ENCODE peak calls at places on chromosomes 5 and 9, in six cellular contexts. One of them, this sample, is unnamed.

GRCh38 chr9:119609277-119609971 is 240.2 kb upstream of the BRINP1 start:
- DNase-seq in sigmoid colon: no peak
- DNase-seq in gastrocnemius medialis: no peak
- DNase-seq in upper lobe of right lung: no peak
- DNase-seq in lower lobe of right lung: no peak
- DNase-seq in cardiac muscle cell: no peak
- DNase-seq in this sample: no peak

GRCh38 chr9:35042081-35042604 is 30.3 kb downstream of the VCP start:
- DNase-seq in sigmoid colon: no peak
- DNase-seq in gastrocnemius medialis: peak; percentile 70
- DNase-seq in upper lobe of right lung: no peak
- DNase-seq in lower lobe of right lung: no peak
- DNase-seq in cardiac muscle cell: peak; percentile 77
- DNase-seq in this sample: no peak

GRCh38 chr5:172768573-172769323 is 2.2 kb downstream of the DUSP1 start:
- DNase-seq in sigmoid colon: no peak
- DNase-seq in gastrocnemius medialis: no peak
- DNase-seq in upper lobe of right lung: no peak
- DNase-seq in lower lobe of right lung: no peak
- DNase-seq in cardiac muscle cell: peak; percentile 76
- DNase-seq in this sample: no peak

GRCh38 chr5:11903614-11904269 is 504 bp downstream of the CTNND2 start:
- DNase-seq in sigmoid colon: no peak
- DNase-seq in gastrocnemius medialis: no peak
- DNase-seq in upper lobe of right lung: peak; percentile 56
- DNase-seq in lower lobe of right lung: no peak
- DNase-seq in cardiac muscle cell: peak; percentile 3
- DNase-seq in this sample: no peak

GRCh38 chr9:85213650-85214607 is 527.8 kb downstream of the AGTPBP1 start:
- DNase-seq in sigmoid colon: no peak
- DNase-seq in gastrocnemius medialis: no peak
- DNase-seq in upper lobe of right lung: no peak
- DNase-seq in lower lobe of right lung: no peak
- DNase-seq in cardiac muscle cell: no peak
- DNase-seq in this sample: no peak

GRCh38 chr5:149150457-149150856 is 9.2 kb downstream of the ABLIM3 start:
- DNase-seq in sigmoid colon: no peak
- DNase-seq in gastrocnemius medialis: no peak
- DNase-seq in upper lobe of right lung: no peak
- DNase-seq in lower lobe of right lung: no peak
- DNase-seq in cardiac muscle cell: peak; percentile 72
- DNase-seq in this sample: no peak

GRCh38 chr5:151622367-151623097 is 31.4 kb upstream of the FAT2 start:
- DNase-seq in sigmoid colon: no peak
- DNase-seq in gastrocnemius medialis: no peak
- DNase-seq in upper lobe of right lung: no peak
- DNase-seq in lower lobe of right lung: no peak
- DNase-seq in cardiac muscle cell: no peak
- DNase-seq in this sample: no peak

GRCh38 chr9:22379272-22379671 is 67.4 kb upstream of the DMRTA1 start:
- DNase-seq in sigmoid colon: no peak
- DNase-seq in gastrocnemius medialis: no peak
- DNase-seq in upper lobe of right lung: no peak
- DNase-seq in lower lobe of right lung: no peak
- DNase-seq in cardiac muscle cell: no peak
- DNase-seq in this sample: no peak

GRCh38 chr5:98503582-98503981 is 269.9 kb upstream of the RGMB start:
- DNase-seq in sigmoid colon: no peak
- DNase-seq in gastrocnemius medialis: no peak
- DNase-seq in upper lobe of right lung: no peak
- DNase-seq in lower lobe of right lung: no peak
- DNase-seq in cardiac muscle cell: no peak
- DNase-seq in this sample: no peak

GRCh38 chr9:131840220-131840619 is 100.3 kb upstream of the RAPGEF1 start:
- DNase-seq in sigmoid colon: no peak
- DNase-seq in gastrocnemius medialis: no peak
- DNase-seq in upper lobe of right lung: no peak
- DNase-seq in lower lobe of right lung: no peak
- DNase-seq in cardiac muscle cell: no peak
- DNase-seq in this sample: no peak

GRCh38 chr5:31702709-31703108 is 63.8 kb downstream of the PDZD2 start:
- DNase-seq in sigmoid colon: no peak
- DNase-seq in gastrocnemius medialis: no peak
- DNase-seq in upper lobe of right lung: no peak
- DNase-seq in lower lobe of right lung: no peak
- DNase-seq in cardiac muscle cell: no peak
- DNase-seq in this sample: no peak

DNA sequence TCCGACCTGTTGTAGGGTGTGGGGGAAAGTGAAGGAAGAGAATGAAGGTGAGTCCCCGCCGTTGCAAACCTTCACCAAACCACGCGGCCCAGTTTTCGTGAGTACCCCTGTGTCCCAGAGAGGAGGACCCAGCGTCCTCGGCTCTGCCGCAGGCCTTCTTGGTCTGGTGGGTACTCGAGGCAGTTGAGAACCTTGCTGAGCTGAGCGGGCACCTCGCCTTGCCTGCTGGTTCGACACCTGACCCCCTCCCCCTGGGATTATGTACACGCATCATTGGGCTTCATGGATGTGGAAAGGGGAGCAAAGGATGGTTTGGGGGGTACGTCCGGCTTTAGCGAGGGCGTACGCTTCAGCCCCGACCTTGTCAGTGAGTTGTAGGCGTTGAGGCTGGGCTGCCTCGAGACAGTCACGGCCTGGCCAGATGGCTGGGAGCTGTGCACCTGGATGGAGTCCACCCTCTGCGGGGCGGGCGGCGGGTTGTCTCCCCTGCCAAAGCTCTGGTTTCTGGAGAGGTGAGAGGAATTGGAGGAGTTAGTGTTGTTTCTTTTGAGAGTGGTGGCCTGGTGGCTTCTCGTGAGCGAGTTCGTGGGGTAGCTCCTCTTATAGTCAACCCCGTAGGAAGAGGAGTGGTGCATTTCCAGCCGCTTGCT is 128.1 kb downstream of the SEMA6A start:
- DNase-seq in sigmoid colon: no peak
- DNase-seq in gastrocnemius medialis: no peak
- DNase-seq in upper lobe of right lung: no peak
- DNase-seq in lower lobe of right lung: no peak
- DNase-seq in cardiac muscle cell: no peak
- DNase-seq in this sample: no peak
- H3K4me1 ChIP-seq in sigmoid colon: peaks cover 15% of the 10 kb centered on the region
- H3K4me1 ChIP-seq in gastrocnemius medialis: peaks cover 11% of the 10 kb centered on the region
- H3K4me1 ChIP-seq in upper lobe of right lung: no peaks in the 10 kb centered on the region
- H3K4me1 ChIP-seq in lower lobe of right lung: peaks cover 14% of the 10 kb centered on the region
- H3K4me1 ChIP-seq in cardiac muscle cell: peaks cover 16% of the 10 kb centered on the region
- H3K4me1 ChIP-seq in this sample: peaks cover 10% of the 10 kb centered on the region

GRCh38 chr9:91864372-91864771 is 85.7 kb downstream of the ROR2 start:
- DNase-seq in sigmoid colon: no peak
- DNase-seq in gastrocnemius medialis: no peak
- DNase-seq in upper lobe of right lung: no peak
- DNase-seq in lower lobe of right lung: no peak
- DNase-seq in cardiac muscle cell: peak; percentile 40
- DNase-seq in this sample: no peak
- H3K27ac ChIP-seq in sigmoid colon: peak overlapping the region; percentile 11
- H3K27ac ChIP-seq in gastrocnemius medialis: no peak overlapping the region
- H3K27ac ChIP-seq in upper lobe of right lung: no peak overlapping the region
- H3K27ac ChIP-seq in lower lobe of right lung: no peak overlapping the region
- H3K27ac ChIP-seq in cardiac muscle cell: peak overlapping the region; percentile 58
- H3K27ac ChIP-seq in this sample: no peak overlapping the region

DNA sequence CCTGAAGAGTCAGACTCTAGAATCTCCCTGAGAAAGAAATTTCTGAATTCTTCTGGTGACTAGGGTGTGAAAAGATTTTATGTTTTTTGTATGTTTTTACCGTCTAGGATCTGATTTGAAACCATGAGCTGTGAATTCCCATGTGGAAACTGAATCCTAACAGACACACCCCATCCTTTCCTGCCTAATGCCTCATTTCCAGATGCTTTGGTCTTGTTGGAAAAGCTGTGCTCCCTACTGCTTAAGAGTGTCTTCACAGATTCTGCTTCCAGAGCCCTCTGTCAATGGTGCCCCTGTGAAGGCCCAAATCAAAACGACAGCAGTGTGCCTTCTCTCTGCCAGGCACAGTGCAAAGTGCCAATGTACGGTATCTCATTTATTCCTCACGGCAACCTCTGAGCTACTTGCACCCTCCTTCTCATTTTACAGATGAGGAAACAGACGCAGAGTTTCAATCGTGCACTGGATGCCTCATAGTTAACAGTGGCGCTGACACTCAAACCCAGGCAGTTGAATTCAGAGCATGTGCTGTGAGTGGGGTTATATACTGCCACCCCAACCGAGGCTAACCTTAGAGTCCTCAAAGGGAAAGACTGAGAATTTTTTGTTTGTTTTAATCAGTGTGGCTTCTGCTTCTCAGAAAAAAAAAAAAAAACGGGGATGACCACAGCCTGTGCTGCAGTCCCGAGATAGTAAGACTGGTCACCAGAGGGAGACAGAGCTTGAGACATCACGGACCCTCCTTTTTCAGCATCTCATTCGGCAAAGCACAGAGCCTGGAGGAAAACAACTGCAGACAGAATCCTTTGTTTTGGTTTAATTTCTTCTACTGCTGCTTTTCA is 188.4 kb downstream of the SNCAIP start:
- DNase-seq in sigmoid colon: peak; percentile 70
- DNase-seq in gastrocnemius medialis: no peak
- DNase-seq in upper lobe of right lung: no peak
- DNase-seq in lower lobe of right lung: no peak
- DNase-seq in cardiac muscle cell: peak; percentile 82
- DNase-seq in this sample: no peak
- TF ChIP-seq CTCF in sigmoid colon: no peak
- TF ChIP-seq CTCF in gastrocnemius medialis: no peak
- TF ChIP-seq CTCF in upper lobe of right lung: peak; percentile 49
- TF ChIP-seq CTCF in lower lobe of right lung: peak; percentile 34
- TF ChIP-seq CTCF in cardiac muscle cell: peak; percentile 65
- TF ChIP-seq CTCF in this sample: peak; percentile 63

DNA sequence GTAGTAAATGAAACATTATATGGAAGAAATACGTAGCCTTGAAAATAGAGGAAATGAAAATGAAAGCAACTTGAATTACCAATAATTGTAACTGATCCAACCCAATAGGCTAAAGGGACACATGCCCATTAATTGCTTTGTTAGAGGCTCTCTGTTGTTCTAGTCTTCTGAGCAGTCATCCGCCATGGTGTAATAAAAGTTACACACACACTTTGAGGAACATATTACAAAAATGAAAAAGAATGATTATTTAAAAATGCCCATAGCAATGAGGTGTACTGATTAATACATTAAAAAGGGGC is 119.2 kb upstream of the CD180 start:
- DNase-seq in sigmoid colon: no peak
- DNase-seq in gastrocnemius medialis: no peak
- DNase-seq in upper lobe of right lung: no peak
- DNase-seq in lower lobe of right lung: no peak
- DNase-seq in cardiac muscle cell: no peak
- DNase-seq in this sample: no peak
- H3K4me1 ChIP-seq in sigmoid colon: no peaks in the 10 kb centered on the region
- H3K4me1 ChIP-seq in gastrocnemius medialis: no peaks in the 10 kb centered on the region
- H3K4me1 ChIP-seq in upper lobe of right lung: no peaks in the 10 kb centered on the region
- H3K4me1 ChIP-seq in lower lobe of right lung: peaks cover 12% of the 10 kb centered on the region
- H3K4me1 ChIP-seq in cardiac muscle cell: no peaks in the 10 kb centered on the region
- H3K4me1 ChIP-seq in this sample: no peaks in the 10 kb centered on the region